ENCODE peak calls at places on chromosomes 12 and 14, in five cellular contexts. One of them, this sample, is unnamed.

GRCh38 chr14:92503756-92504491 is 9.7 kb upstream of the RIN3 start:
- DNase-seq in IMR-90: peak; percentile 70
- DNase-seq in AG09319: no peak
- DNase-seq in globus pallidus: no peak
- DNase-seq in NCI-H2107: no peak
- DNase-seq in this sample: peak; percentile 16

GRCh38 chr12:46368684-46369083 is 3.9 kb downstream of the SLC38A2 start:
- DNase-seq in IMR-90: no peak
- DNase-seq in AG09319: no peak
- DNase-seq in globus pallidus: no peak
- DNase-seq in NCI-H2107: no peak
- DNase-seq in this sample: no peak

GRCh38 chr14:64465208-64465821 is at the start of gene AKAP5:
- DNase-seq in IMR-90: peak; percentile 11
- DNase-seq in AG09319: no peak
- DNase-seq in globus pallidus: peak; percentile 57
- DNase-seq in NCI-H2107: peak; percentile 78
- DNase-seq in this sample: peak; percentile 63

GRCh38 chr12:124870515-124870914 is 6.9 kb upstream of the SCARB1 start:
- DNase-seq in IMR-90: no peak
- DNase-seq in AG09319: no peak
- DNase-seq in globus pallidus: no peak
- DNase-seq in NCI-H2107: no peak
- DNase-seq in this sample: no peak

GRCh38 chr12:112126916-112127315 is 1.6 kb downstream of the TRAFD1 start:
- DNase-seq in IMR-90: peak; percentile 59
- DNase-seq in AG09319: no peak
- DNase-seq in globus pallidus: no peak
- DNase-seq in NCI-H2107: no peak
- DNase-seq in this sample: no peak

GRCh38 chr12:33531261-33531660 is 91.6 kb upstream of the SYT10 start:
- DNase-seq in IMR-90: no peak
- DNase-seq in AG09319: no peak
- DNase-seq in globus pallidus: no peak
- DNase-seq in NCI-H2107: no peak
- DNase-seq in this sample: no peak

GRCh38 chr14:64572721-64573508 is 23.2 kb downstream of the PPP1R36 start:
- DNase-seq in IMR-90: peak; percentile 65
- DNase-seq in AG09319: no peak
- DNase-seq in globus pallidus: peak; percentile 97
- DNase-seq in NCI-H2107: peak; percentile 64
- DNase-seq in this sample: no peak

GRCh38 chr14:103302966-103303365 is 31.1 kb upstream of the EIF5 start:
- DNase-seq in IMR-90: peak; percentile 17
- DNase-seq in AG09319: peak; percentile 15
- DNase-seq in globus pallidus: no peak
- DNase-seq in NCI-H2107: no peak
- DNase-seq in this sample: no peak

GRCh38 chr12:10968765-10969456 is 17.8 kb downstream of the TAS2R50 start:
- DNase-seq in IMR-90: peak; percentile 69
- DNase-seq in AG09319: peak; percentile 79
- DNase-seq in globus pallidus: no peak
- DNase-seq in NCI-H2107: no peak
- DNase-seq in this sample: peak; percentile 81

GRCh38 chr14:55240526-55241178 is 30.6 kb upstream of the FBXO34 start:
- DNase-seq in IMR-90: peak; percentile 89
- DNase-seq in AG09319: no peak
- DNase-seq in globus pallidus: no peak
- DNase-seq in NCI-H2107: no peak
- DNase-seq in this sample: no peak

GRCh38 chr12:51505363-51505762 is 80.7 kb downstream of the SLC4A8 start:
- DNase-seq in IMR-90: peak; percentile 10
- DNase-seq in AG09319: no peak
- DNase-seq in globus pallidus: no peak
- DNase-seq in NCI-H2107: no peak
- DNase-seq in this sample: no peak

GRCh38 chr12:130617219-130617618 is 98.9 kb downstream of the RIMBP2 start:
- DNase-seq in IMR-90: no peak
- DNase-seq in AG09319: no peak
- DNase-seq in globus pallidus: no peak
- DNase-seq in NCI-H2107: no peak
- DNase-seq in this sample: no peak

GRCh38 chr12:89709994-89710872 is 1.6 kb upstream of the ATP2B1 start:
- DNase-seq in IMR-90: peak; percentile 54
- DNase-seq in AG09319: no peak
- DNase-seq in globus pallidus: no peak
- DNase-seq in NCI-H2107: no peak
- DNase-seq in this sample: no peak

GRCh38 chr14:97166497-97166896 is 369.3 kb downstream of the VRK1 start:
- DNase-seq in IMR-90: no peak
- DNase-seq in AG09319: no peak
- DNase-seq in globus pallidus: no peak
- DNase-seq in NCI-H2107: no peak
- DNase-seq in this sample: no peak

GRCh38 chr12:74031045-74031444 is 506.6 kb upstream of the ATXN7L3B start:
- DNase-seq in IMR-90: no peak
- DNase-seq in AG09319: no peak
- DNase-seq in globus pallidus: no peak
- DNase-seq in NCI-H2107: no peak
- DNase-seq in this sample: no peak

GRCh38 chr14:104681689-104682074 is 7.7 kb upstream of the INF2 start:
- DNase-seq in IMR-90: peak; percentile 81
- DNase-seq in AG09319: peak; percentile 43
- DNase-seq in globus pallidus: peak; percentile 88
- DNase-seq in NCI-H2107: no peak
- DNase-seq in this sample: peak; percentile 91

GRCh38 chr12:16515666-16516065 is 90.3 kb downstream of the LMO3 start:
- DNase-seq in IMR-90: peak; percentile 66
- DNase-seq in AG09319: no peak
- DNase-seq in globus pallidus: no peak
- DNase-seq in NCI-H2107: no peak
- DNase-seq in this sample: no peak

GRCh38 chr12:132729541-132730320 is 19.1 kb downstream of the PGAM5 start:
- DNase-seq in IMR-90: no peak
- DNase-seq in AG09319: no peak
- DNase-seq in globus pallidus: no peak
- DNase-seq in NCI-H2107: no peak
- DNase-seq in this sample: no peak

GRCh38 chr14:65318636-65319506 is 93.7 kb upstream of the FUT8 start:
- DNase-seq in IMR-90: no peak
- DNase-seq in AG09319: no peak
- DNase-seq in globus pallidus: no peak
- DNase-seq in NCI-H2107: no peak
- DNase-seq in this sample: no peak

GRCh38 chr12:57816001-57816854 is 2.3 kb downstream of the AVIL start:
- DNase-seq in IMR-90: no peak
- DNase-seq in AG09319: no peak
- DNase-seq in globus pallidus: no peak
- DNase-seq in NCI-H2107: no peak
- DNase-seq in this sample: no peak

GRCh38 chr12:91432079-91432478 is 249.5 kb upstream of the DCN start:
- DNase-seq in IMR-90: peak; percentile 12
- DNase-seq in AG09319: no peak
- DNase-seq in globus pallidus: no peak
- DNase-seq in NCI-H2107: no peak
- DNase-seq in this sample: peak; percentile 88

GRCh38 chr14:22549304-22549962 is 39.6 kb downstream of the DAD1 start:
- DNase-seq in IMR-90: no peak
- DNase-seq in AG09319: no peak
- DNase-seq in globus pallidus: no peak
- DNase-seq in NCI-H2107: no peak
- DNase-seq in this sample: no peak

GRCh38 chr12:128190614-128191013 is 76.4 kb upstream of the TMEM132C start:
- DNase-seq in IMR-90: no peak
- DNase-seq in AG09319: no peak
- DNase-seq in globus pallidus: no peak
- DNase-seq in NCI-H2107: no peak
- DNase-seq in this sample: no peak

GRCh38 chr12:117686911-117687377 is 281.8 kb downstream of the KSR2 start:
- DNase-seq in IMR-90: no peak
- DNase-seq in AG09319: peak; percentile 29
- DNase-seq in globus pallidus: no peak
- DNase-seq in NCI-H2107: no peak
- DNase-seq in this sample: peak; percentile 95

GRCh38 chr12:52975204-52975603 is 26.3 kb downstream of the KRT18 start:
- DNase-seq in IMR-90: peak; percentile 55
- DNase-seq in AG09319: no peak
- DNase-seq in globus pallidus: no peak
- DNase-seq in NCI-H2107: no peak
- DNase-seq in this sample: no peak

This sample was measured in endothelial cell of umbilical vein.